ENCODE peak calls at places on chromosomes 11 and 22, in five cellular contexts. J, Z, G, F and U are unnamed samples.

GRCh38 chr11:65599216-65599954 is 3.8 kb upstream of the KCNK7 start:
- DNase-seq in J (no peak), Z (no peak), G (no peak), F (no peak), U (no peak)

GRCh38 chr11:81959341-81959740 is 774.3 kb downstream of the FAM181B start:
- DNase-seq in J (no peak), Z (no peak), G (no peak), F (no peak), U (no peak)

GRCh38 chr11:103897156-103897555 is 139.3 kb upstream of the DDI1 start:
- DNase-seq in J (no peak), Z (no peak), G (no peak), F (no peak), U (no peak)

GRCh38 chr11:72985645-72986044 is 156.5 kb downstream of the FCHSD2 start:
- DNase-seq in J (no peak), Z (no peak), G (no peak), F (no peak), U (no peak)

GRCh38 chr11:47186937-47187681 is 875 bp upstream of the PACSIN3 start:
- DNase-seq in J (peak; percentile 50), Z (no peak), G (no peak), F (no peak), U (no peak)

GRCh38 chr22:37661160-37661924 is 2.8 kb downstream of the PDXP start:
- DNase-seq in J (no peak), Z (no peak), G (no peak), F (peak; percentile 70), U (peak; percentile 43)

GRCh38 chr22:48568736-48569330 is 1258.8 kb downstream of the BRD1 start:
- DNase-seq in J (no peak), Z (no peak), G (no peak), F (peak; percentile 53), U (no peak)

GRCh38 chr11:76119032-76119431 is 87.3 kb downstream of the WNT11 start:
- DNase-seq in J (no peak), Z (peak; percentile 1), G (no peak), F (no peak), U (no peak)

GRCh38 chr11:47797633-47798032 is 30.5 kb upstream of the FNBP4 start:
- DNase-seq in J (peak; percentile 34), Z (no peak), G (peak; percentile 87), F (no peak), U (no peak)

GRCh38 chr11:110531056-110531756 is 101.5 kb downstream of the FDX1 start:
- DNase-seq in J (no peak), Z (no peak), G (no peak), F (no peak), U (no peak)

GRCh38 chr11:3231851-3232744 is at the start of gene MRGPRE:
- DNase-seq in J (no peak), Z (no peak), G (no peak), F (no peak), U (no peak)

GRCh38 chr11:57982763-57983162 is 40.9 kb upstream of the OR9Q1 start:
- DNase-seq in J (no peak), Z (no peak), G (no peak), F (no peak), U (no peak)

GRCh38 chr11:59754859-59755700 is at the start of gene STX3:
- DNase-seq in J (peak; percentile 64), Z (no peak), G (peak; percentile 86), F (no peak), U (peak; percentile 35)

GRCh38 chr22:25747245-25747944 is 5.4 kb downstream of the MYO18B start:
- DNase-seq in J (no peak), Z (no peak), G (peak; percentile 99), F (no peak), U (no peak)

GRCh38 chr11:31645747-31646146 is 136.2 kb downstream of the ELP4 start:
- DNase-seq in J (no peak), Z (peak; percentile 40), G (peak; percentile 88), F (no peak), U (no peak)

GRCh38 chr11:66071326-66071870 is 1.3 kb downstream of the PACS1 start:
- DNase-seq in J (no peak), Z (no peak), G (no peak), F (no peak), U (no peak)

GRCh38 chr11:62854825-62855570 is 15.6 kb upstream of the WDR74 start:
- DNase-seq in J (no peak), Z (no peak), G (no peak), F (no peak), U (no peak)

GRCh38 chr11:65216830-65217229 is 35.1 kb downstream of the CAPN1 start:
- DNase-seq in J (no peak), Z (no peak), G (no peak), F (no peak), U (no peak)